ENCODE peak calls at places on chromosomes 11 and 22, in four cellular contexts. One of them, this sample, is unnamed. For H3K4me1, the result is how much of the 10 kb centered on the place peaks cover.

GRCh38 chr11:94423467-94423866 is 22.2 kb upstream of the GPR83 start:
- DNase-seq in naive thymus-derived CD4-positive, alpha-beta T cell: no peak
- DNase-seq in gastrocnemius medialis: no peak
- DNase-seq in lower lobe of right lung: no peak
- DNase-seq in this sample: no peak

GRCh38 chr22:44719586-44720368 is 17.8 kb downstream of the PRR5 start:
- DNase-seq in gastrocnemius medialis: no peak
- DNase-seq in lower lobe of right lung: no peak
- DNase-seq in naive thymus-derived CD4-positive, alpha-beta T cell: no peak
- DNase-seq in this sample: no peak

GRCh38 chr11:44285756-44286155 is 24.2 kb downstream of the ALX4 start:
- DNase-seq in gastrocnemius medialis: no peak
- DNase-seq in naive thymus-derived CD4-positive, alpha-beta T cell: no peak
- DNase-seq in lower lobe of right lung: no peak
- DNase-seq in this sample: no peak

GRCh38 chr11:27183672-27184457 is 143.2 kb downstream of the BBOX1 start:
- DNase-seq in lower lobe of right lung: no peak
- DNase-seq in naive thymus-derived CD4-positive, alpha-beta T cell: peak
- DNase-seq in gastrocnemius medialis: no peak
- DNase-seq in this sample: no peak

GRCh38 chr22:17869285-17870096 is 95.2 kb upstream of the BID start:
- DNase-seq in gastrocnemius medialis: no peak
- DNase-seq in naive thymus-derived CD4-positive, alpha-beta T cell: no peak
- DNase-seq in lower lobe of right lung: no peak
- DNase-seq in this sample: no peak

GRCh38 chr11:28146123-28146751 is 38.0 kb downstream of the METTL15 start:
- DNase-seq in gastrocnemius medialis: no peak
- DNase-seq in lower lobe of right lung: no peak
- DNase-seq in naive thymus-derived CD4-positive, alpha-beta T cell: no peak
- DNase-seq in this sample: no peak

GRCh38 chr11:92550411-92550810 is 325.8 kb downstream of the FAT3 start:
- DNase-seq in naive thymus-derived CD4-positive, alpha-beta T cell: no peak
- DNase-seq in gastrocnemius medialis: no peak
- DNase-seq in lower lobe of right lung: no peak
- DNase-seq in this sample: no peak

GRCh38 chr11:38791346-38791961 is 2193.4 kb upstream of the RAG2 start:
- DNase-seq in lower lobe of right lung: no peak
- DNase-seq in naive thymus-derived CD4-positive, alpha-beta T cell: no peak
- DNase-seq in gastrocnemius medialis: no peak
- DNase-seq in this sample: no peak

GRCh38 chr11:25449100-25449499 is 882.8 kb upstream of the ANO3 start:
- DNase-seq in gastrocnemius medialis: no peak
- DNase-seq in naive thymus-derived CD4-positive, alpha-beta T cell: no peak
- DNase-seq in lower lobe of right lung: no peak
- DNase-seq in this sample: no peak

GRCh38 chr11:14310696-14311095 is 48.3 kb downstream of the RRAS2 start:
- DNase-seq in gastrocnemius medialis: no peak
- DNase-seq in naive thymus-derived CD4-positive, alpha-beta T cell: no peak
- DNase-seq in lower lobe of right lung: no peak
- DNase-seq in this sample: no peak

GRCh38 chr11:68008381-68009337 is 1.5 kb upstream of the ALDH3B1 start:
- DNase-seq in lower lobe of right lung: peak
- DNase-seq in gastrocnemius medialis: no peak
- DNase-seq in naive thymus-derived CD4-positive, alpha-beta T cell: no peak
- DNase-seq in this sample: peak

GRCh38 chr11:96500440-96500839 is 110.6 kb downstream of the JRKL start:
- DNase-seq in lower lobe of right lung: no peak
- DNase-seq in gastrocnemius medialis: no peak
- DNase-seq in naive thymus-derived CD4-positive, alpha-beta T cell: no peak
- DNase-seq in this sample: no peak

GRCh38 chr11:22246992-22247391 is 54.1 kb downstream of the ANO5 start:
- DNase-seq in gastrocnemius medialis: no peak
- DNase-seq in lower lobe of right lung: no peak
- DNase-seq in naive thymus-derived CD4-positive, alpha-beta T cell: no peak
- DNase-seq in this sample: no peak

GRCh38 chr11:67584205-67584880 is 731 bp downstream of the GSTP1 start:
- DNase-seq in naive thymus-derived CD4-positive, alpha-beta T cell: peak
- DNase-seq in gastrocnemius medialis: peak
- DNase-seq in lower lobe of right lung: peak
- DNase-seq in this sample: peak

GRCh38 chr11:100810146-100810545 is 123.1 kb downstream of the ARHGAP42 start:
- DNase-seq in naive thymus-derived CD4-positive, alpha-beta T cell: no peak
- DNase-seq in lower lobe of right lung: no peak
- DNase-seq in gastrocnemius medialis: no peak
- DNase-seq in this sample: no peak

GRCh38 chr11:130737041-130737830 is 179.0 kb downstream of the SNX19 start:
- DNase-seq in gastrocnemius medialis: no peak
- DNase-seq in naive thymus-derived CD4-positive, alpha-beta T cell: no peak
- DNase-seq in lower lobe of right lung: no peak
- DNase-seq in this sample: no peak

GRCh38 chr11:691710-692590 is 3.1 kb downstream of the DEAF1 start:
- DNase-seq in lower lobe of right lung: no peak
- DNase-seq in naive thymus-derived CD4-positive, alpha-beta T cell: no peak
- DNase-seq in gastrocnemius medialis: no peak
- DNase-seq in this sample: no peak

DNA sequence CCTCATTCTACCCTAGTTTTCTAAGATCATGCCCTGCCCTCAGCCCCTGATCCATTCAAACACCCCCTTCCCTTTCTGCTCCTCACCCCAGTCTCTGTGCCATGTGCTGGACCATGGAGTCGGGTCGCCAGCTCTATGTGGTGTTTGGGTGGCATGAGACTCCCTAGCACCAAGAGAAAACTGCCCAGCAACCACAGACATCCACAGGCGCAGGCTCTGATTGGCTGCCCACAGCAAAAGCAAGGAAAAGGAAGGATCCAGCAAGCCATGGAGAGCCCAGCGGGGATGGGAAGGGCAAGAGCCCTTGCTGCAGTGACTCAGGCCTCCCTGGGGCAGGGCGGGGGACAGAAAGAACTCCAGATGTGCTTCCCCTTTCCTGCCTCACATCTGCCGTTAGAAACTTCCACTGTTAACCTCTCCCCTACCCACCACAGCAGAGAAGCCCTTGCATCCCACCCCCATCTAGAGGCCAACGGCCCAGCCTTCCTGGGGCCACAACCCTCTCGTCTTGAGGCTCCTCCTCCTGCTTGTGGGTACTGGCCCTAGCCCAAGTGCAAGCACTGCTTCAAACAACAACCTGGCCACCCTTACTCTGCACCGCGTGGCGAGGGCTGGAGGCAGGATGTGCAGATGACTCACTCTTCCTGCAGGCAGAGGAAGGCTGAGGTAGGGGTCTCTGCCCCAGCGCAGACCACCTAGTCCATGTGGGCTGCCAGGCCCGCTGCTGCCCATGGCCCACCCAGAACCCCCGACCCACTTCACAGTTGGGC is 9.7 kb upstream of the AHNAK start:
- DNase-seq in naive thymus-derived CD4-positive, alpha-beta T cell: peak
- DNase-seq in gastrocnemius medialis: peak
- DNase-seq in lower lobe of right lung: peak
- DNase-seq in this sample: peak
- H3K4me1 ChIP-seq in naive thymus-derived CD4-positive, alpha-beta T cell: half or more
- H3K4me1 ChIP-seq in gastrocnemius medialis: half or more
- H3K4me1 ChIP-seq in lower lobe of right lung: half or more
- H3K4me1 ChIP-seq in this sample: half or more

DNA sequence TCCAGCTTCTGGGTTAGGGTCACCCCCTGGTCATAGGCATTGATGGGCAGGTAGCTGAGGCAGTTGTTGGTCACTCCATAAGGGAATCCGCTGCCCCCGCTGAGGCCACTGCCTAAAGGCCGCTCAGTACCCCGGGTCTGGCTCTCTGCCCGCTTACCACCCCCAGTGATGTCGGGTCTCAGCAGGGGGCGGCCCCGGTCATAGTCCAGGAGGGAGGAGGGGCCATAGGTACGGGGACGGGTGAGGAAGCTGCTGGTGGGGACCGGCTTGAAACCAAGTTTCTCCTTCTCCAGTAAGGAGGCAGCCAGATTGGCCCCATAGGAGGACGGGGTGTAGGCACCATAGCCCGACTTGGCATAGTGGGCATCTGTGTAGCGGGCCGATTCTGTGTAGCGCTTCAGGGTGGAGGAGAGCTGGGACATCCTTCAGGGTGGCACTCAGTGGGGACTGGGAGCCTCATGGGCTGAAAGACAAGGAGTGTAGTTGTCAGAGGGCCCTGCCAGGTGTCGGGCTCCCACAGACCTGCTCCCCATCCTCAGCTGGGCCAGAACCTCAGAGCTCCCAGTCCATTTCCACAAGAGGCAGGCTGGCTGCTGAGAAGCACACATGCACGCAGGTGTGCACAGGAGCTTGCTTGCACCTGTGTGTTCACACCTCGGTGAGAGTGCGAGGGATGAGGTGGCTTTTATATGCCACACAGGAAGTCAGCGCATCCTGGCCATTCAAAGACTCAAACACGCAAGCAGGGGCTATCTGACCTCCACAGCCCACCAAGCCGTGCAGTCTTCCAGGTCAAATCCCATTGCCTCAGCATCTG is 8.2 kb downstream of the USP2 start:
- DNase-seq in gastrocnemius medialis: peak
- DNase-seq in lower lobe of right lung: no peak
- DNase-seq in naive thymus-derived CD4-positive, alpha-beta T cell: no peak
- DNase-seq in this sample: no peak
- H3K4me1 ChIP-seq in gastrocnemius medialis: half or more
- H3K4me1 ChIP-seq in lower lobe of right lung: half or more
- H3K4me1 ChIP-seq in naive thymus-derived CD4-positive, alpha-beta T cell: under half
- H3K4me1 ChIP-seq in this sample: under half

DNA sequence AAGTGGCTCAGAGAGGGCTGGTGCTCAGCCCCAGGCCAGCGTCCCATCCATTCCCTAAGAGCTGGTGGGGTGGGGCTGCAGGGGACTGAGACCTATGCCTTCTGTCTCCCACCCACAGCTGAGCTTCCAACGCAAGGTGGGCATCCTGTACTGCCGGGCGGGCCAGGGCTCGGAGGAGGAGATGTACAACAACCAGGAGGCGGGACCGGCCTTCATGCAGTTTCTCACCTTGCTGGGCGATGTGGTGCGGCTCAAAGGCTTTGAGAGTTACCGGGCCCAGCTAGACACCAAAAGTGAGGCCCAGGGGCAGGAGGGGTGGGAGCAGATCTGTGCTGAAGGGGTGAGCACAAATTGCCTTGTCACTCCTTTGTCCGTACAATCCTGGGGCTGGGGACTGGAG is 6.9 kb downstream of the SIPA1 start:
- DNase-seq in gastrocnemius medialis: no peak
- DNase-seq in naive thymus-derived CD4-positive, alpha-beta T cell: no peak
- DNase-seq in lower lobe of right lung: no peak
- DNase-seq in this sample: peak
- H3K4me1 ChIP-seq in gastrocnemius medialis: under half
- H3K4me1 ChIP-seq in naive thymus-derived CD4-positive, alpha-beta T cell: under half
- H3K4me1 ChIP-seq in lower lobe of right lung: under half
- H3K4me1 ChIP-seq in this sample: under half

GRCh38 chr11:12453243-12453642 is 75.9 kb downstream of the PARVA start:
- DNase-seq in naive thymus-derived CD4-positive, alpha-beta T cell: no peak
- DNase-seq in gastrocnemius medialis: no peak
- DNase-seq in lower lobe of right lung: no peak
- DNase-seq in this sample: no peak
- H3K4me1 ChIP-seq in naive thymus-derived CD4-positive, alpha-beta T cell: under half
- H3K4me1 ChIP-seq in gastrocnemius medialis: under half
- H3K4me1 ChIP-seq in lower lobe of right lung: under half
- H3K4me1 ChIP-seq in this sample: under half

DNA sequence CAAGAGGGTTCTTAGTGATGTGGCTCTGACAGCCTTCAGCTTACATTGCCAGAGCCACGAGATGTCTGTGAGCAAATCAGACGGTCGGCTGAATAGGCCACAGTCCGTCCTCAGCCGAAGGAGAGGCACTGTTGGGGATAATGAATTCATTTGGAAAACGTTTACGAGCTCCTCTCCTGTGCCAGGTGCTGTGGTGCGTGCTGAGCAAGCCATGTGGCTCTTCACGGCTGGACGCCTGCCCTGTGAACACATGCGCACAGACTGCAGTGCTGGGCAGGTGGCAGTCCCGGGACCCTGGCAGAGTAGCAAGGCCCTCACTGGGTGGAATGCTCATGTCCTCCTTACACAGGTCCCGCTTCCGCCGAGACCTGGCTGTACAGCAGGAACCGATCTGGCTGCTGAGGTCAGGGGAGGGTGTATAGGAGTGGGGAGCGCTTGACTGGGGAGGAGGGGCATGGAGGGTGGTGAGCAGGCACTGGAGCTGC is 6.8 kb downstream of the TBC1D22A start:
- DNase-seq in lower lobe of right lung: peak
- DNase-seq in naive thymus-derived CD4-positive, alpha-beta T cell: no peak
- DNase-seq in gastrocnemius medialis: peak
- DNase-seq in this sample: no peak
- H3K4me1 ChIP-seq in lower lobe of right lung: half or more
- H3K4me1 ChIP-seq in naive thymus-derived CD4-positive, alpha-beta T cell: under half
- H3K4me1 ChIP-seq in gastrocnemius medialis: under half
- H3K4me1 ChIP-seq in this sample: under half

This sample was measured in RWPE2.